ENCODE peak calls at places on chromosomes 1 and 21, in five cellular contexts. X, G, Q, B and S are unnamed samples.

GRCh38 chr1:240115831-240116230 is 24.1 kb downstream of the FMN2 start:
- DNase-seq in X (no peak), G (no peak), Q (no peak), B (no peak), S (no peak)

GRCh38 chr1:162711066-162711465 is 78.8 kb downstream of the DDR2 start:
- DNase-seq in X (no peak), G (no peak), Q (no peak), B (no peak), S (no peak)

GRCh38 chr1:67307251-67308060 is at the start of gene IL12RB2:
- DNase-seq in X (no peak), G (peak; percentile 17), Q (peak; percentile 17), B (no peak), S (peak; percentile 85)

GRCh38 chr1:87334351-87335174 is 5.9 kb downstream of the LMO4 start:
- DNase-seq in X (no peak), G (no peak), Q (no peak), B (peak; percentile 21), S (peak; percentile 42)

GRCh38 chr1:34851431-34852105 is 8.0 kb downstream of the SMIM12 start:
- DNase-seq in X (no peak), G (no peak), Q (no peak), B (no peak), S (no peak)

GRCh38 chr1:1324524-1325287 is at the start of the genes CPTP and INTS11:
- DNase-seq in X (no peak), G (peak; percentile 100), Q (peak; percentile 99), B (peak; percentile 99), S (peak; percentile 99)

GRCh38 chr21:38747796-38748195 is 57.9 kb upstream of the ETS2 start:
- DNase-seq in X (no peak), G (no peak), Q (no peak), B (no peak), S (no peak)

GRCh38 chr1:1582970-1583666 is 8.5 kb upstream of the SSU72 start:
- DNase-seq in X (no peak), G (no peak), Q (no peak), B (no peak), S (no peak)

GRCh38 chr1:63877021-63877767 is 103.4 kb downstream of the ROR1 start:
- DNase-seq in X (no peak), G (no peak), Q (no peak), B (no peak), S (no peak)

GRCh38 chr1:53077599-53077965 is 15.6 kb downstream of the PODN start:
- DNase-seq in X (no peak), G (no peak), Q (no peak), B (no peak), S (no peak)

GRCh38 chr21:38814126-38815059 is 8.7 kb downstream of the ETS2 start:
- DNase-seq in X (no peak), G (no peak), Q (no peak), B (no peak), S (no peak)

GRCh38 chr1:21668232-21669032 is 725 bp downstream of the RAP1GAP start:
- DNase-seq in X (no peak), G (no peak), Q (no peak), B (peak; percentile 74), S (peak; percentile 65)

GRCh38 chr1:220213381-220213983 is 58.8 kb downstream of the RAB3GAP2 start:
- DNase-seq in X (no peak), G (no peak), Q (no peak), B (no peak), S (no peak)

GRCh38 chr1:33086384-33086850 is 5.5 kb downstream of the AZIN2 start:
- DNase-seq in X (peak; percentile 41), G (no peak), Q (no peak), B (peak; percentile 57), S (peak; percentile 80)

GRCh38 chr1:94773931-94774422 is 46.2 kb upstream of the SLC44A3 start:
- DNase-seq in X (no peak), G (no peak), Q (no peak), B (no peak), S (no peak)

GRCh38 chr21:38311091-38311490 is 54.3 kb downstream of the KCNJ15 start:
- DNase-seq in X (no peak), G (no peak), Q (no peak), B (no peak), S (no peak)

GRCh38 chr1:48841466-48841865 is 64.8 kb upstream of the BEND5 start:
- DNase-seq in X (no peak), G (no peak), Q (no peak), B (no peak), S (no peak)

GRCh38 chr1:17293681-17294415 is 14.1 kb upstream of the PADI4 start:
- DNase-seq in X (no peak), G (no peak), Q (no peak), B (no peak), S (no peak)

GRCh38 chr1:99441234-99442095 is 177.2 kb downstream of the PLPPR4 start:
- DNase-seq in X (no peak), G (no peak), Q (no peak), B (no peak), S (no peak)

GRCh38 chr21:32334980-32335471 is 36.4 kb downstream of the MRAP start:
- DNase-seq in X (no peak), G (no peak), Q (no peak), B (no peak), S (no peak)

GRCh38 chr21:31335957-31336738 is 7.9 kb downstream of the TIAM1 start:
- DNase-seq in X (no peak), G (no peak), Q (no peak), B (no peak), S (no peak)

GRCh38 chr1:161986328-161986727 is 37.3 kb downstream of the OLFML2B start:
- DNase-seq in X (no peak), G (no peak), Q (no peak), B (no peak), S (no peak)

GRCh38 chr1:117679868-117680267 is 74.0 kb downstream of the TENT5C start:
- DNase-seq in X (no peak), G (no peak), Q (no peak), B (no peak), S (no peak)

GRCh38 chr1:117680316-117681002 is 74.6 kb downstream of the TENT5C start:
- DNase-seq in X (no peak), G (no peak), Q (no peak), B (no peak), S (no peak)

GRCh38 chr1:117679299-117679698 is 73.5 kb downstream of the TENT5C start:
- DNase-seq in X (no peak), G (no peak), Q (no peak), B (no peak), S (no peak)

GRCh38 chr1:117676615-117677130 is 70.8 kb downstream of the TENT5C start:
- DNase-seq in X (no peak), G (no peak), Q (no peak), B (no peak), S (no peak)

GRCh38 chr1:117678246-117678977 is 72.6 kb downstream of the TENT5C start:
- DNase-seq in X (no peak), G (no peak), Q (no peak), B (no peak), S (peak; percentile 74)
- TF ChIP-seq TAF1 in X (no peak), G (no peak), Q (no peak), B (no peak), S (no peak)

GRCh38 chr1:170666661-170667060 is 2.7 kb downstream of the PRRX1 start:
- DNase-seq in X (no peak), G (no peak), Q (no peak), B (no peak), S (no peak)
- TF ChIP-seq TAF1 in X (no peak), G (no peak), Q (no peak), B (no peak), S (no peak)

DNA sequence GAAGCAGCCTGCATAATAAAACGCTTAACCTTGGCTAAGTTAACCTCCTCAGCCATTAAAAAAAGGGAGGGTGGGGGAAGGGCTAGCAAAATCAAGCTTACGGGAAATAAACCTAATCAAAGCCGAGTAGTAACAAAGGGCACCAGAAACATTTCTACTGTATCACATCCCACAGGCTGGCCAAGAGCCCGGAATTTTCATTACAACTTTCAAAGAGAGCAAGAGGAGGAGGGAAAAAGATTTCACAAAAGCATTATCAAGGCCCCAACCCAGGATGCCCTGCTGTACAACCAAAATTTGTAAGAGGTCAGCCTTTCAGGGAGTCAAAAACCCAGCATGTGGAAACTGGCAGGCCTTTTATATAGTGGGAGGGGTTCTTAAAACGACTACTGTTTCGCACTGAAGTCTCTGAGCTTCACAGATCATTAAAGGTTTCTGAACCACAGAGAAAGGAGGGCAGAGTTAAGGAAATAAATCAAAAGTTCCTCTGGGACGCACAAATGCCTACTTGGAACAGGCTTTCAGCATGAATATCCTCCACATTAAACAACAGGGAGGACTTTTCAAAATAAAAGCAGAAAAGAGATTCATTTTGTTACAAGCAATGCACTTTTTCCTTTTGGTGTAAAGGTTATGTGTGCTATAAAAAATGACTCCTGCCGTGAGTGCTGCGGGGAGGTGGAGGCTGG is 90.4 kb downstream of the SLC45A1 start:
- DNase-seq in X (no peak), G (no peak), Q (no peak), B (no peak), S (no peak)
- TF ChIP-seq TAF1 in X (no peak), G (no peak), Q (no peak), B (no peak), S (no peak)

DNA sequence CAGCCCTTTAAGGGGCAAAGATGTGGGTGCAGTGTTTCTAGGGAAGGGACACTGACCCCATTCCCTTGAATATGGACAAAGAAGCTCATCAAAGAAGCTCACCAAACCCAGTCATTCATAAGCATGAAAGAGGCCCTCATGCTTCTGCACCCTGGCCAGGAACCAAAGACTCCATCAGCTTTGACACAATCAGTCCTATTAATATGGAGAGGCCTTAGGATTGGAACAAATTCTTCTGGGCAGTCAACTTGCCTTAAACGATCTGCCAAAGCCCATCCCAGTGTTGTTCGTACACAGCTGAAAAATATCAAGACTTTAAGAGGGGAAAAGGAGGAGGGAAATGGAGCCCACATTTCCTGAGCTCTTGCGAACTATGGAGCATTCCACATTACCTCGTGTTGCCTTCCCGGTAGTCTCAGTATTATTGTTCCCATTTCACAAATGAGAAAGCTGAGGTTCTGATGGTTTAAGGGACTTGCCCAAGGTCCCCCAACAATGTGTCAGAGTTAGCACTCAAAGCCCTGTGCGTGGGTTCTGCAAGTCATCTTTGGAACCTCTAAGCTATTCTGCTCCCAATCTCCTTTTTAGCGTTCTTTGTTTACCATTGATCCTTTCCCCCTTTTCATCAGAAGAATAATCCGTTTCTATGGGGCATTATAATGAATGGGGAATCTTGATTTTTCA is 161.9 kb downstream of the ZBTB18 start:
- DNase-seq in X (no peak), G (no peak), Q (no peak), B (no peak), S (no peak)
- TF ChIP-seq TAF1 in X (no peak), G (no peak), Q (no peak), B (no peak), S (no peak)

GRCh38 chr21:28762357-28762735 is 230.3 kb downstream of the LTN1 start:
- DNase-seq in X (no peak), G (no peak), Q (no peak), B (no peak), S (no peak)
- TF ChIP-seq TAF1 in X (no peak), G (no peak), Q (no peak), B (no peak), S (no peak)

GRCh38 chr21:44989943-44990780 is 50.3 kb downstream of the SLX9 start:
- DNase-seq in X (no peak), G (no peak), Q (no peak), B (no peak), S (peak; percentile 70)
- TF ChIP-seq TAF1 in X (no peak), G (no peak), Q (no peak), B (no peak), S (no peak)